ENCODE peak calls at places on chromosomes 13 and 19, in six cellular contexts. One of them, this sample, is unnamed.

GRCh38 chr13:75372923-75373841 is 108.8 kb downstream of the TBC1D4 start:
- DNase-seq in esophagus squamous epithelium: no peak
- DNase-seq in HCT116: no peak
- DNase-seq in IMR-90: no peak
- DNase-seq in K562: peak; percentile 27
- DNase-seq in body of pancreas: no peak
- DNase-seq in this sample: no peak

GRCh38 chr13:36054041-36054440 is 77.1 kb downstream of the DCLK1 start:
- DNase-seq in esophagus squamous epithelium: no peak
- DNase-seq in K562: no peak
- DNase-seq in HCT116: no peak
- DNase-seq in IMR-90: no peak
- DNase-seq in body of pancreas: no peak
- DNase-seq in this sample: no peak

GRCh38 chr19:46946090-46946489 is 73.5 kb upstream of the NPAS1 start:
- DNase-seq in IMR-90: no peak
- DNase-seq in HCT116: no peak
- DNase-seq in esophagus squamous epithelium: no peak
- DNase-seq in body of pancreas: no peak
- DNase-seq in K562: no peak
- DNase-seq in this sample: no peak

GRCh38 chr13:103056008-103056407 is 10.2 kb downstream of the SLC10A2 start:
- DNase-seq in esophagus squamous epithelium: no peak
- DNase-seq in IMR-90: no peak
- DNase-seq in K562: no peak
- DNase-seq in HCT116: no peak
- DNase-seq in body of pancreas: no peak
- DNase-seq in this sample: no peak

GRCh38 chr13:75617230-75617629 is 18.9 kb upstream of the LMO7 start:
- DNase-seq in K562: no peak
- DNase-seq in esophagus squamous epithelium: no peak
- DNase-seq in body of pancreas: no peak
- DNase-seq in HCT116: no peak
- DNase-seq in IMR-90: no peak
- DNase-seq in this sample: no peak

GRCh38 chr19:3479177-3479818 is 1.0 kb downstream of the SMIM24 start:
- DNase-seq in HCT116: peak; percentile 27
- DNase-seq in body of pancreas: no peak
- DNase-seq in IMR-90: no peak
- DNase-seq in esophagus squamous epithelium: no peak
- DNase-seq in K562: peak; percentile 85
- DNase-seq in this sample: peak; percentile 64

GRCh38 chr13:87128006-87128405 is 543.2 kb upstream of the SLITRK5 start:
- DNase-seq in HCT116: no peak
- DNase-seq in body of pancreas: no peak
- DNase-seq in K562: no peak
- DNase-seq in esophagus squamous epithelium: no peak
- DNase-seq in IMR-90: peak; percentile 24
- DNase-seq in this sample: peak; percentile 43

GRCh38 chr19:7500811-7501450 is 12.1 kb upstream of the PEX11G start:
- DNase-seq in HCT116: peak; percentile 78
- DNase-seq in K562: peak; percentile 84
- DNase-seq in esophagus squamous epithelium: no peak
- DNase-seq in body of pancreas: peak; percentile 82
- DNase-seq in IMR-90: peak; percentile 46
- DNase-seq in this sample: no peak

DNA sequence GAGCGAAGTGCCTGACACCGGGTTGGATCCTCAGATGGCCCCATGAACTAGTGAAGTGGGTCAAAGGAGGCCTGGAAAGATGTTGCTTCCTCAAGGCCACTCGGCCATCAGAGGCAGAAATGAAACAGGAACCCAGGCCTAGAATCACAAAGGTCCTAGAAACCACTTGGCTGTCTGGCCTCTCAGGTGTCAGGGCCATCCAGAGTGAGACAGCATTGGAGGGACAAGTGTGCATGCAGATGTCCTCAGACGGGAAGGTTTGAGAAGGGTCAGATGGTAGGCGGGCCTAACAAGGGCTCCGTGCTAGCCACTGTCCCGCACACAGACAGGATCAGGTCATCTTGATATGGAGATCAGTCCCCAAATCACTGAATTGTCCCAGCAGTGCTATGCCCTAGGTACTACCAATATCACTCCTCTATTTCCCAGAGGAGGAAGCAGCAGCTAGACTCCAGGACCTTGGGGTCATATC is 14.3 kb downstream of the CCDC97 start:
- DNase-seq in HCT116: no peak
- DNase-seq in esophagus squamous epithelium: no peak
- DNase-seq in body of pancreas: no peak
- DNase-seq in K562: peak; percentile 59
- DNase-seq in IMR-90: no peak
- DNase-seq in this sample: peak; percentile 25
- TF ChIP-seq POLR2A in HCT116: no peak
- TF ChIP-seq POLR2A in esophagus squamous epithelium: no peak
- TF ChIP-seq POLR2A in body of pancreas: no peak
- TF ChIP-seq POLR2A in K562: peak; percentile 6
- TF ChIP-seq POLR2A in IMR-90: no peak
- TF ChIP-seq POLR2A in this sample: no peak

DNA sequence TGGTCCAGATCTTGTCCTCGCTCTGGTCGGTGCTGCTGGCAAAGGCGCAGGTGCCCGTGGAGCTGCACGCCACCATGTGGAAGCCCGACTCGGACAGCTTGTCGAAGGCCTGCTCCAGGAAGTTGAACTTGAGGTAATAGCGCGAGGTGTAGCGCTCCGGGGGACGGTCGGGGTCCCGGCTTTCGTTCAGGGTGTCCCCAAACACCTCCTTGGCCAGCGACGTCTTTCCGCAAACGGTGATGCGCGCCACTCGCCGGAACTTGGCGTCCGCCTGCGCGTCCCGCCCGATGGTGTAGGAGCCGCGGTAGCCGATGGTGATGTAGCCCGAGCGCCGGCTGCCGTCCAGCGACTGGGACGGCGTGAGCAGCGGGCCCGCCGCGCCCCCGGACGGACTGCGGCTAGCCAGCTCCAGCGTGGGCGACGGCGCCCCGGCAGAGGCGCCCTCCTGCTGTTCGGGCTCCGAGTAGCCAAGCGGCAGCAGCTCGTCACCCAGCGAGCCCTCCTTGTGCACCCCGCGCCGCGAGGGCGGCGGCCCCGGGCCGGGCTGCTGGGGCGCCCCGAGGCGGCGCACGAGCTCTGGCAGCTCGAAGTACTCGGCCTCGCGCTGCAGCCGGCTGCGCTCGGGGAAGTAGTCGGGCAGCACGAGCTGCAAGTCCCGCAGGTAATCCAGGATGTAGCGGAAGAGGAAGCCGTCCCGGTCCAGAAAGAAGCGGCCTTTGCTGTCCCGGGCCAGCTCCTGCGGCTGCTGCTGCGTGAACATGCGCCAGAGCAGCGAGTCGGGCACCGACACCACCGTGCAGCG is 801 bp downstream of the KCTD12 start:
- DNase-seq in esophagus squamous epithelium: peak; percentile 21
- DNase-seq in HCT116: no peak
- DNase-seq in body of pancreas: peak; percentile 71
- DNase-seq in K562: peak; percentile 23
- DNase-seq in IMR-90: peak; percentile 61
- DNase-seq in this sample: peak; percentile 74
- TF ChIP-seq CTCF in esophagus squamous epithelium: no peak
- TF ChIP-seq CTCF in HCT116: no peak
- TF ChIP-seq CTCF in body of pancreas: no peak
- TF ChIP-seq CTCF in K562: no peak
- TF ChIP-seq CTCF in IMR-90: no peak
- TF ChIP-seq CTCF in this sample: peak; percentile 18

GRCh38 chr19:4977299-4978174 is 8.6 kb downstream of the KDM4B start:
- DNase-seq in HCT116: no peak
- DNase-seq in body of pancreas: peak; percentile 47
- DNase-seq in K562: no peak
- DNase-seq in esophagus squamous epithelium: no peak
- DNase-seq in IMR-90: peak; percentile 95
- DNase-seq in this sample: no peak

GRCh38 chr19:4980087-4980486 is 11.2 kb downstream of the KDM4B start:
- DNase-seq in HCT116: no peak
- DNase-seq in K562: no peak
- DNase-seq in IMR-90: no peak
- DNase-seq in body of pancreas: no peak
- DNase-seq in esophagus squamous epithelium: no peak
- DNase-seq in this sample: peak; percentile 38

GRCh38 chr19:4979211-4979807 is 10.4 kb downstream of the KDM4B start:
- DNase-seq in K562: no peak
- DNase-seq in esophagus squamous epithelium: no peak
- DNase-seq in body of pancreas: peak; percentile 55
- DNase-seq in HCT116: no peak
- DNase-seq in IMR-90: no peak
- DNase-seq in this sample: no peak

GRCh38 chr19:4974855-4975469 is 6.0 kb downstream of the KDM4B start:
- DNase-seq in IMR-90: no peak
- DNase-seq in body of pancreas: no peak
- DNase-seq in esophagus squamous epithelium: no peak
- DNase-seq in HCT116: no peak
- DNase-seq in K562: no peak
- DNase-seq in this sample: no peak

DNA sequence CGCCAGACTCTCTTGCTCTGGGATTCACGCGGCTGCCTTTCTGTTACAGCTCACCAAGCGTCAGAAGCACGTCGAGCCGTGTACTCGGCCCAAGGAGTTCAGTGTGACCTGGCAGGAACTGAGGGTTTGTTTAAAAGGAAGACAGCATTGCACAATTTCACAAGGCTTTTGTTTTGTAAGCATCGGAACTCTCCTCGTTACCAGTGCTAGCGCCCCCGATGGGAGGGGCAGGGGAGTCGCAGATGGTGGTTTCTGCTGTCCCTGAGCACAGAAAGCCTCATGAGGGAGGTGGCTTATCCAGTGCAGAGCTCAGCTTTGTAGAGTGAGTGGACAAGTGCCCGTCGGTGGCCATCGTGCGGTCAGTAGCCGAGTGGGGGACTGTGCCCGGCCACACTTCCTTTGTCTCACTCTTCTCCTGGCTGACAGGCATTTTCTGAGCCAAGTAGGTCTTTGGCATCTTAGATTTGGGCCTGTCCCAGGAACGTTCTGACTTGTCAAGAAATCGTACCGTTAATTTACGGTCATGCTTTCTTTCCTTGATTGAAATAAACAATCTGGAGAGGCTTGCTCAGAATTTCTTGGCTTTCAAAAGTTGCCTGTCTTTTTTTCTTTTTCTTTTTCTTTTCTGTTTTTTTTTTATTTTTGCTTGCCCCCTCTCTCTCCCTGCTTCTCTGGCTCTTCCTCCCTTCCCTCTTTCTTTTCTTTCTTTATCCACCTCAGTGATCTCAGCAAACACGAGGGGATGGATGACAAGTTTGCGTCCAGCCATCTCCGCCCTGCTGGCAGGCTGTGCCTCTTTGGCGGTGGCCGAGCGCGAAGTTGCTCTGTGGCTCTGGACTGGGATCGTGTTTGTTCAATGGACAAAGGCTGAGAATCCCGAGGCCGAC is 7.7 kb downstream of the KDM4B start:
- DNase-seq in body of pancreas: peak; percentile 46
- DNase-seq in esophagus squamous epithelium: peak; percentile 38
- DNase-seq in K562: peak; percentile 34
- DNase-seq in HCT116: no peak
- DNase-seq in IMR-90: peak; percentile 98
- DNase-seq in this sample: peak; percentile 94
- TF ChIP-seq POLR2A in body of pancreas: no peak
- TF ChIP-seq POLR2A in esophagus squamous epithelium: no peak
- TF ChIP-seq POLR2A in K562: no peak
- TF ChIP-seq POLR2A in HCT116: no peak
- TF ChIP-seq POLR2A in IMR-90: no peak
- TF ChIP-seq POLR2A in this sample: no peak

GRCh38 chr13:85816413-85816812 is 17.2 kb upstream of the SLITRK6 start:
- DNase-seq in HCT116: no peak
- DNase-seq in K562: no peak
- DNase-seq in esophagus squamous epithelium: no peak
- DNase-seq in body of pancreas: no peak
- DNase-seq in IMR-90: no peak
- DNase-seq in this sample: no peak
- TF ChIP-seq CTCF in HCT116: no peak
- TF ChIP-seq CTCF in K562: no peak
- TF ChIP-seq CTCF in esophagus squamous epithelium: no peak
- TF ChIP-seq CTCF in body of pancreas: no peak
- TF ChIP-seq CTCF in IMR-90: peak; percentile 25
- TF ChIP-seq CTCF in this sample: no peak

GRCh38 chr13:42893346-42893745 is 98.7 kb downstream of the EPSTI1 start:
- DNase-seq in IMR-90: peak; percentile 50
- DNase-seq in body of pancreas: no peak
- DNase-seq in HCT116: no peak
- DNase-seq in esophagus squamous epithelium: no peak
- DNase-seq in K562: no peak
- DNase-seq in this sample: peak; percentile 20
- TF ChIP-seq POLR2A in IMR-90: no peak
- TF ChIP-seq POLR2A in body of pancreas: no peak
- TF ChIP-seq POLR2A in HCT116: no peak
- TF ChIP-seq POLR2A in esophagus squamous epithelium: no peak
- TF ChIP-seq POLR2A in K562: no peak
- TF ChIP-seq POLR2A in this sample: no peak

DNA sequence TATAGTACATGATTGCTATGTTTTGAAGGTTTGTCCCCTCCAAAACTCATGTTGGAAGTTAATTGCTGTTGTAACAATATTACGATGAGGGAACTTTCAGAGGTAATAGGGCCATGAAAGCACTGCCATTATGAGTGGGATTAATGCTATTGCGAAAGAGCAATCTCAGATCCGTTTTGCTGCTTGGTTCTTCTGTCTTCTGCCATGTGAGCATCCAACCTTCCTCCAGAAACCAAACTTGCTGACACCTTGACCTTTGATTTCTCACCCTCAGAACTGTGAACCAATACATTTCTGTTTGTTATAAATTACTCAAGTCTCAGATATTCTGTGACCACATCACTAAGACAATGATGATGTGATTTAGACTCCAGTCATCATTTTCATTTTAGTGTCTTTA is 2590.9 kb downstream of the PCDH9 start:
- DNase-seq in body of pancreas: no peak
- DNase-seq in HCT116: no peak
- DNase-seq in IMR-90: no peak
- DNase-seq in esophagus squamous epithelium: no peak
- DNase-seq in K562: no peak
- DNase-seq in this sample: no peak
- TF ChIP-seq CTCF in body of pancreas: no peak
- TF ChIP-seq CTCF in HCT116: no peak
- TF ChIP-seq CTCF in IMR-90: no peak
- TF ChIP-seq CTCF in esophagus squamous epithelium: no peak
- TF ChIP-seq CTCF in K562: no peak
- TF ChIP-seq CTCF in this sample: no peak

DNA sequence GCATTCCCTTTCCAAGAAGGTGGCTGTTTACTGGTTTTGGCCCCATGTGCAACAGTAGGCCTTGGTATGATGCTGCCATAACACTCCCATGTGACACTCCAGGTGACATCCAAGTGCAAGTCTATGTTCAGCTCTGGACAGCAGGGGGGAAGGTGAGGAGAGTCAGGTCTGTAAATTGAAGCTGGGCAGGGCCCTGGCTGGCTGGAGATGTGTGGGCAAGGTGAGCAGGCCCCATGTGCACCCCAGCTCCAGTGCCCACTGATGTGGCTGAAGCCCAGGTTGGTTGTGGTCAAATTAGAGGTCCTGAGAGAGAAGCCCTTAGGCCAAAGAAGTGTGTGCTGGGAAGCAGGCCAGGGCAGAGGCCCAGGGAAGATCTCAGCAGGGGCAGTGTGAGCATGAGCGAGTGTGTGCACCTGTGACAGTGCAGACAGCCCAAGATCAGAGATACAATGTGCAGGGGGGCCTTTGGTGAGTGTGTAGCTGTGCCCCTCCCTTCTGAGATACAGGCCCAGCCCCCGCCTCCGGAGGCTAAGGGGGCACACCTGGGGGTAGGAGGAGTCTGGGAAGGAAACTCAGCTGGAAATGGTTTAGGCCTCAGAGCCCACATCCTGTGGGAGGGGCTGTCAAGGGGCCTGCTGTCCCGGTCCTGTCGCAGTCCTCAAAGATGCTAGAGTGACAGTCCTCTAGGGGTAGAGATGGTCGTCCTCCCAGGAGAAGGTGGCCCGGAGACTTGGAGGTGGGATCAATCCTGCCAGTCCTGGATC is 18.6 kb downstream of the DEDD2 start:
- DNase-seq in K562: no peak
- DNase-seq in esophagus squamous epithelium: no peak
- DNase-seq in body of pancreas: no peak
- DNase-seq in IMR-90: no peak
- DNase-seq in HCT116: no peak
- DNase-seq in this sample: peak; percentile 83
- TF ChIP-seq POLR2A in K562: no peak
- TF ChIP-seq POLR2A in esophagus squamous epithelium: no peak
- TF ChIP-seq POLR2A in body of pancreas: no peak
- TF ChIP-seq POLR2A in IMR-90: no peak
- TF ChIP-seq POLR2A in HCT116: no peak
- TF ChIP-seq POLR2A in this sample: no peak